ENCODE peak calls at places on chromosomes 13 and 19, in four cellular contexts. One of them, this sample, is unnamed. For H3K4me1, the result is how much of the 10 kb centered on the place peaks cover.

GRCh38 chr19:55115446-55116065 is 1.9 kb downstream of the PPP1R12C start:
- DNase-seq in effector memory CD4-positive, alpha-beta T cell: no peak
- DNase-seq in aorta: no peak
- DNase-seq in endodermal cell: no peak
- DNase-seq in this sample: no peak

GRCh38 chr13:114001331-114002008 is 27.6 kb upstream of the C13orf46 start:
- DNase-seq in effector memory CD4-positive, alpha-beta T cell: no peak
- DNase-seq in aorta: no peak
- DNase-seq in endodermal cell: no peak
- DNase-seq in this sample: no peak

GRCh38 chr13:68190826-68191225 is 960.7 kb upstream of the PCDH9 start:
- DNase-seq in effector memory CD4-positive, alpha-beta T cell: no peak
- DNase-seq in aorta: no peak
- DNase-seq in endodermal cell: no peak
- DNase-seq in this sample: peak

GRCh38 chr19:5949792-5950305 is 28.1 kb downstream of the RANBP3 start:
- DNase-seq in effector memory CD4-positive, alpha-beta T cell: no peak
- DNase-seq in aorta: no peak
- DNase-seq in endodermal cell: no peak
- DNase-seq in this sample: no peak

GRCh38 chr19:507286-508203 is at the start of gene TPGS1:
- DNase-seq in effector memory CD4-positive, alpha-beta T cell: peak
- DNase-seq in aorta: peak
- DNase-seq in endodermal cell: peak
- DNase-seq in this sample: peak

GRCh38 chr13:53068841-53069520 is 40.4 kb downstream of the OLFM4 start:
- DNase-seq in effector memory CD4-positive, alpha-beta T cell: no peak
- DNase-seq in aorta: no peak
- DNase-seq in endodermal cell: peak
- DNase-seq in this sample: peak

GRCh38 chr19:54952591-54953344 is 5.4 kb upstream of the NLRP7 start:
- DNase-seq in effector memory CD4-positive, alpha-beta T cell: no peak
- DNase-seq in aorta: no peak
- DNase-seq in endodermal cell: peak
- DNase-seq in this sample: no peak

GRCh38 chr19:10797541-10798256 is 38.3 kb downstream of the TMED1 start:
- DNase-seq in effector memory CD4-positive, alpha-beta T cell: peak
- DNase-seq in aorta: no peak
- DNase-seq in endodermal cell: no peak
- DNase-seq in this sample: no peak

GRCh38 chr13:30186644-30187431 is 120.5 kb downstream of the KATNAL1 start:
- DNase-seq in effector memory CD4-positive, alpha-beta T cell: no peak
- DNase-seq in aorta: no peak
- DNase-seq in endodermal cell: no peak
- DNase-seq in this sample: no peak

GRCh38 chr19:43463381-43464088 is 1.9 kb downstream of the LYPD3 start:
- DNase-seq in effector memory CD4-positive, alpha-beta T cell: peak
- DNase-seq in aorta: peak
- DNase-seq in endodermal cell: peak
- DNase-seq in this sample: peak

GRCh38 chr19:19371056-19371455 is 34.4 kb upstream of the GATAD2A start:
- DNase-seq in effector memory CD4-positive, alpha-beta T cell: no peak
- DNase-seq in aorta: no peak
- DNase-seq in endodermal cell: no peak
- DNase-seq in this sample: no peak

GRCh38 chr13:51451467-51452390 is 1.1 kb downstream of the INTS6 start:
- DNase-seq in effector memory CD4-positive, alpha-beta T cell: peak
- DNase-seq in aorta: peak
- DNase-seq in endodermal cell: peak
- DNase-seq in this sample: peak

GRCh38 chr13:101433895-101434294 is 17.6 kb upstream of the NALCN start:
- DNase-seq in effector memory CD4-positive, alpha-beta T cell: no peak
- DNase-seq in aorta: no peak
- DNase-seq in endodermal cell: no peak
- DNase-seq in this sample: no peak

GRCh38 chr13:76570485-76570884 is 315.7 kb downstream of the KCTD12 start:
- DNase-seq in effector memory CD4-positive, alpha-beta T cell: no peak
- DNase-seq in aorta: no peak
- DNase-seq in endodermal cell: no peak
- DNase-seq in this sample: no peak

GRCh38 chr19:41691268-41691970 is 3.3 kb upstream of the CEACAM7 start:
- DNase-seq in effector memory CD4-positive, alpha-beta T cell: no peak
- DNase-seq in aorta: no peak
- DNase-seq in endodermal cell: peak
- DNase-seq in this sample: peak

GRCh38 chr19:10010247-10010691 is at the start of gene COL5A3:
- DNase-seq in effector memory CD4-positive, alpha-beta T cell: no peak
- DNase-seq in aorta: peak
- DNase-seq in endodermal cell: peak
- DNase-seq in this sample: peak

GRCh38 chr13:20738616-20739015 is 35.1 kb downstream of the IL17D start:
- DNase-seq in effector memory CD4-positive, alpha-beta T cell: no peak
- DNase-seq in aorta: no peak
- DNase-seq in endodermal cell: no peak
- DNase-seq in this sample: no peak

GRCh38 chr19:18319591-18320135 is 3.2 kb downstream of the LSM4 start:
- DNase-seq in effector memory CD4-positive, alpha-beta T cell: no peak
- DNase-seq in aorta: peak
- DNase-seq in endodermal cell: no peak
- DNase-seq in this sample: peak

GRCh38 chr13:48078251-48078656 is 16.6 kb downstream of the MED4 start:
- DNase-seq in effector memory CD4-positive, alpha-beta T cell: no peak
- DNase-seq in aorta: no peak
- DNase-seq in endodermal cell: peak
- DNase-seq in this sample: peak

GRCh38 chr13:33931397-33931987 is 113.5 kb downstream of the RFC3 start:
- DNase-seq in effector memory CD4-positive, alpha-beta T cell: no peak
- DNase-seq in aorta: no peak
- DNase-seq in endodermal cell: peak
- DNase-seq in this sample: peak

GRCh38 chr13:90105276-90105675 is 1242.2 kb upstream of the MIR17HG start:
- DNase-seq in effector memory CD4-positive, alpha-beta T cell: no peak
- DNase-seq in aorta: no peak
- DNase-seq in endodermal cell: no peak
- DNase-seq in this sample: no peak

GRCh38 chr13:51956717-51957116 is 54.5 kb downstream of the ATP7B start:
- DNase-seq in effector memory CD4-positive, alpha-beta T cell: no peak
- DNase-seq in aorta: no peak
- DNase-seq in endodermal cell: no peak
- DNase-seq in this sample: no peak

GRCh38 chr19:47778089-47778953 is at the start of gene SELENOW:
- DNase-seq in effector memory CD4-positive, alpha-beta T cell: peak
- DNase-seq in aorta: peak
- DNase-seq in endodermal cell: peak
- DNase-seq in this sample: peak

GRCh38 chr19:54391589-54392061 is 23.6 kb upstream of the TTYH1 start:
- DNase-seq in effector memory CD4-positive, alpha-beta T cell: no peak
- DNase-seq in aorta: no peak
- DNase-seq in endodermal cell: peak
- DNase-seq in this sample: no peak

GRCh38 chr13:100443998-100444328 is 144.6 kb downstream of the GGACT start:
- DNase-seq in effector memory CD4-positive, alpha-beta T cell: no peak
- DNase-seq in aorta: no peak
- DNase-seq in endodermal cell: no peak
- DNase-seq in this sample: no peak

GRCh38 chr19:48918801-48919247 is 14.7 kb upstream of the DHDH start:
- DNase-seq in effector memory CD4-positive, alpha-beta T cell: no peak
- DNase-seq in aorta: no peak
- DNase-seq in endodermal cell: peak
- DNase-seq in this sample: no peak

GRCh38 chr19:47210689-47211316 is 20.2 kb downstream of the BBC3 start:
- DNase-seq in effector memory CD4-positive, alpha-beta T cell: peak
- DNase-seq in aorta: peak
- DNase-seq in endodermal cell: peak
- DNase-seq in this sample: peak

DNA sequence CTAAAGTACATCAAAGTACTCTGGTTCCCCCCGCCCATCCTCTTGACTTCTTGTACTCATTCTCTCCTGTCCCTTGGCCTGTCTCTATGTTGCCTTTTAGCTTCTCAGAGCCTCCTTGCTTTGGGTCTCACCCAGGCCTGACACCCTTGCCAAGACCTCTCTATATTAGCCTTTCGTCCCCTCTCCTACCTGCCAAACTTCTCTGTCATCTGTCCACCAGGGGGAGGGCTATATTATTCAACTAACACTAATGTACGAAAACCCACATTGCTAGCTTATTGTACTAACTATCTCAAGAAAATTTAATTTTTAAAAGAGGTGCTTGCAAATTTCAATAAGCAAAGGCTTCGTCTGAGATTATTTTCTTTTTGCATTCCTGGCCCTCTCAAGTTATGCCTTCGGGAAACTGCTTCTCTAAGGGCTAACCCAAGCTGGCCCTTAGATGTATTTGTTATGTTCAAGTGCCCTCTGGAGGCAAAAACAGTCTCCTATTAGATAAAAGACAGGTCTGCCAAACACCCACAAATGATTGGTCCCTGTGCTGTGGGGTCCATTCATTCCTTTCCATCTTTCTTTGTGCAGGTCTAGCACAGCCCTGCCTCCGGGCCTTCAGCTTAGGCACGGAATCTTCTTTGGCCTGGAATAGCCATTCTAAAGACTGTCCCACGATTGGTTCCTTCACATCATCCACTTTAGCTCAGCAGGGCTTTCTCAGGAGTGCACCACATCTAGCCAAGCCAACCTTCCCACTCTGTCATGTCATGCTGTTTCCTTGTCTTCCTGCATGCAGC is 6.4 kb upstream of the MRPS31 start:
- DNase-seq in effector memory CD4-positive, alpha-beta T cell: peak
- DNase-seq in aorta: no peak
- DNase-seq in endodermal cell: peak
- DNase-seq in this sample: peak
- H3K4me3 ChIP-seq in effector memory CD4-positive, alpha-beta T cell: peak
- H3K4me3 ChIP-seq in aorta: no peak
- H3K4me3 ChIP-seq in endodermal cell: peak
- H3K4me3 ChIP-seq in this sample: no peak

GRCh38 chr19:39820696-39821095 is 13.3 kb downstream of the DYRK1B start:
- DNase-seq in effector memory CD4-positive, alpha-beta T cell: no peak
- DNase-seq in aorta: no peak
- DNase-seq in endodermal cell: no peak
- DNase-seq in this sample: no peak

GRCh38 chr19:39816287-39817048 is 17.5 kb downstream of the DYRK1B start:
- DNase-seq in effector memory CD4-positive, alpha-beta T cell: no peak
- DNase-seq in aorta: no peak
- DNase-seq in endodermal cell: no peak
- DNase-seq in this sample: no peak

GRCh38 chr19:39817888-39818561 is 15.9 kb downstream of the DYRK1B start:
- DNase-seq in effector memory CD4-positive, alpha-beta T cell: no peak
- DNase-seq in aorta: no peak
- DNase-seq in endodermal cell: no peak
- DNase-seq in this sample: no peak

GRCh38 chr19:39819786-39820185 is 14.2 kb downstream of the DYRK1B start:
- DNase-seq in effector memory CD4-positive, alpha-beta T cell: no peak
- DNase-seq in aorta: no peak
- DNase-seq in endodermal cell: no peak
- DNase-seq in this sample: no peak

GRCh38 chr19:39818626-39819097 is 15.3 kb downstream of the DYRK1B start:
- DNase-seq in effector memory CD4-positive, alpha-beta T cell: no peak
- DNase-seq in aorta: no peak
- DNase-seq in endodermal cell: no peak
- DNase-seq in this sample: no peak
- H3K4me1 ChIP-seq in effector memory CD4-positive, alpha-beta T cell: under half
- H3K4me1 ChIP-seq in aorta: under half
- H3K4me1 ChIP-seq in endodermal cell: under half
- H3K4me1 ChIP-seq in this sample: under half

GRCh38 chr13:112894423-112894672 is 74.7 kb upstream of the MCF2L start:
- DNase-seq in effector memory CD4-positive, alpha-beta T cell: no peak
- DNase-seq in aorta: peak
- DNase-seq in endodermal cell: no peak
- DNase-seq in this sample: no peak
- H3K4me3 ChIP-seq in effector memory CD4-positive, alpha-beta T cell: peak
- H3K4me3 ChIP-seq in aorta: peak
- H3K4me3 ChIP-seq in endodermal cell: peak
- H3K4me3 ChIP-seq in this sample: peak

DNA sequence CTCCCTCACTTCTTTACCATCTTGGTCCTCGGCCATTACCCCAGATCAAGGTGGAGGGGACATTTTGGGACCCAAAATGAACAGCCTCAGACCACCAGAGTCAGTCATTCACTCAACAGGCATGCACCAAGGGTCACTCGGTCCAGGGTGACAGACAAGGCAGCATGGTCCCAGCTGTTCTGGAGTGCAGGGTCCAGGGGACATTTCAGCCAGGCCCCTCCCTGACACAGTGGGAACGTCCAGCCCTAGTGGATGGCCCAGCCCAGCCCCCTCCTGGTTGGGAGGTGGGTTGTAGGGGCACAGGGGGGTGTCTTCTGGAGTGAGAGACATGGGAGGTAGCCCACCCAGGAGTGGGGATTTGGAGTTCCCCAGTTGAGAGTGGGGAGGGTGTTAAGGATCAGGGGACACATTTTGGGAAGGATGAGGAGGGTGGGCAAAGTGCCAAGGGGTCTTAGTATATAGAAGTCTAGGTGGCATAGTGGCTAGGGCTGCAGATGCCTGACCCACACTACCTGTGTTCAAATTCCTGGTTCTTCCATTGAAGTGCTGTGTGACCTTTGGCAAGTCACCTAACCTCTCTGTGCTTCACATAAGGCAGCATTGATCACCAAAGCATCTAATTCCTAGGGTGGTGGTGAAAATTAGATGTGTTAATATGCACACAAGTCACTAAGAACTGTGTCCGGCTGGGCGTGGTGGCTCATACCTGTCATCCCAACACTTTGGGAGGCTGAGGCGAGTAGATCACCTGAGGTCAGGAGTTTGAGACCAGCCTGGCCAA is 2.5 kb upstream of the FCER2 start:
- DNase-seq in effector memory CD4-positive, alpha-beta T cell: no peak
- DNase-seq in aorta: no peak
- DNase-seq in endodermal cell: no peak
- DNase-seq in this sample: no peak
- H3K4me1 ChIP-seq in effector memory CD4-positive, alpha-beta T cell: under half
- H3K4me1 ChIP-seq in aorta: under half
- H3K4me1 ChIP-seq in endodermal cell: under half
- H3K4me1 ChIP-seq in this sample: under half

DNA sequence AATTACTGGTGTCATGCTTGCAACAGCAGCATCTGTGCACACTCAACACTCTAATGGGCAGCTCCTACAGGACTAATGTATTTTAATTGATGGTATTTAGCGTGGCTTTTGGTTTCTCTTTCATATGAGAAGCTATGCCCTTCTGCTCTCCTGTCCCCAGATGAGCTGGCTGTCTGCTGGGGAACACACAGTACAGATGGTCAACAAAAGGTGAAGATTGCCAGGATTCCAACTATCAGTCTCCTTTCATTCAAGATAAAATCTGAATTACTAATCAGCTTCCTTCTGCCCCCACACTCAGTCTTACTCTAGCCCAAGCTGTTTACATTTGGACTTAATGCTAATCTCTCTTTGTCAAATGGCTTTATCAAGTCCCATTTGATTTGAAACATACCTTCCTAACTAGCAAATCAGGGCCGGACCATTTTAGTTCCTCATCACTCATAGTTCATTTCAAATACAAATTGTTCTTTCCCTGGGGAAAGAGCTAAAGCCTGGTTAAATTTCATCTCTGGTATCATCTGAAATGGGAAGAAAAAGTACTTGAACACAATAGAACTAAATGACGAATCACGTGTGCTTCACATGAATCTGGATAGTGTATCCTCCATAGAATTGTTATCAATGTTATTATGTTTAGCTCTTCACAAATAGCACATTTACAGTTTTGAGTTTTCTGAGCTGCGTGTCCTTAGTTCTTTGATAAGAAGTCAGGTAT is 988.0 kb downstream of the PCDH17 start:
- DNase-seq in effector memory CD4-positive, alpha-beta T cell: no peak
- DNase-seq in aorta: no peak
- DNase-seq in endodermal cell: peak
- DNase-seq in this sample: no peak
- H3K4me3 ChIP-seq in effector memory CD4-positive, alpha-beta T cell: no peak
- H3K4me3 ChIP-seq in aorta: no peak
- H3K4me3 ChIP-seq in endodermal cell: peak
- H3K4me3 ChIP-seq in this sample: no peak

This sample was measured in small intestine.